ENCODE peak calls at places on chromosomes 12 and 14, in ten cellular contexts. One of them, this sample, is unnamed.

GRCh38 chr14:58641509-58641908 is 3.7 kb downstream of the DACT1 start:
- DNase-seq in OCI-LY7: no peak
- DNase-seq in gastrocnemius medialis: no peak
- DNase-seq in heart left ventricle: no peak
- DNase-seq in pancreas: no peak
- DNase-seq in IMR-90: no peak
- DNase-seq in tibial artery: no peak
- DNase-seq in lung: no peak
- DNase-seq in DND-41: no peak
- DNase-seq in body of pancreas: no peak
- DNase-seq in this sample: no peak

GRCh38 chr14:64447890-64448667 is 17.2 kb upstream of the AKAP5 start:
- DNase-seq in tibial artery: no peak
- DNase-seq in IMR-90: no peak
- DNase-seq in lung: no peak
- DNase-seq in gastrocnemius medialis: no peak
- DNase-seq in body of pancreas: no peak
- DNase-seq in pancreas: no peak
- DNase-seq in OCI-LY7: no peak
- DNase-seq in heart left ventricle: no peak
- DNase-seq in DND-41: no peak
- DNase-seq in this sample: no peak

GRCh38 chr12:62817556-62818271 is 117.2 kb downstream of the PPM1H start:
- DNase-seq in lung: no peak
- DNase-seq in body of pancreas: no peak
- DNase-seq in OCI-LY7: no peak
- DNase-seq in pancreas: no peak
- DNase-seq in IMR-90: peak
- DNase-seq in heart left ventricle: peak
- DNase-seq in tibial artery: no peak
- DNase-seq in gastrocnemius medialis: no peak
- DNase-seq in DND-41: no peak
- DNase-seq in this sample: no peak

GRCh38 chr14:53956427-53957201 is at the start of gene BMP4:
- DNase-seq in pancreas: peak
- DNase-seq in IMR-90: peak
- DNase-seq in body of pancreas: peak
- DNase-seq in gastrocnemius medialis: peak
- DNase-seq in heart left ventricle: peak
- DNase-seq in DND-41: no peak
- DNase-seq in OCI-LY7: peak
- DNase-seq in lung: peak
- DNase-seq in tibial artery: peak
- DNase-seq in this sample: peak

GRCh38 chr12:46300906-46301305 is 32.1 kb upstream of the SLC38A1 start:
- DNase-seq in heart left ventricle: peak
- DNase-seq in body of pancreas: no peak
- DNase-seq in DND-41: peak
- DNase-seq in gastrocnemius medialis: peak
- DNase-seq in lung: no peak
- DNase-seq in pancreas: no peak
- DNase-seq in tibial artery: no peak
- DNase-seq in OCI-LY7: peak
- DNase-seq in IMR-90: peak
- DNase-seq in this sample: no peak

GRCh38 chr12:104090685-104091084 is 26.4 kb downstream of the HCFC2 start:
- DNase-seq in pancreas: no peak
- DNase-seq in OCI-LY7: no peak
- DNase-seq in heart left ventricle: no peak
- DNase-seq in gastrocnemius medialis: no peak
- DNase-seq in IMR-90: no peak
- DNase-seq in DND-41: no peak
- DNase-seq in lung: no peak
- DNase-seq in tibial artery: no peak
- DNase-seq in body of pancreas: no peak
- DNase-seq in this sample: no peak

GRCh38 chr12:112419269-112420133 is 754 bp downstream of the PTPN11 start:
- DNase-seq in body of pancreas: peak
- DNase-seq in lung: peak
- DNase-seq in DND-41: no peak
- DNase-seq in pancreas: peak
- DNase-seq in gastrocnemius medialis: peak
- DNase-seq in IMR-90: peak
- DNase-seq in OCI-LY7: no peak
- DNase-seq in tibial artery: peak
- DNase-seq in heart left ventricle: peak
- DNase-seq in this sample: peak

GRCh38 chr14:38412654-38413053 is 156.8 kb upstream of the CLEC14A start:
- DNase-seq in gastrocnemius medialis: no peak
- DNase-seq in lung: no peak
- DNase-seq in OCI-LY7: no peak
- DNase-seq in body of pancreas: no peak
- DNase-seq in heart left ventricle: peak
- DNase-seq in tibial artery: no peak
- DNase-seq in DND-41: no peak
- DNase-seq in pancreas: no peak
- DNase-seq in IMR-90: no peak
- DNase-seq in this sample: no peak

GRCh38 chr12:132827763-132828703 is 636 bp downstream of the GOLGA3 start:
- DNase-seq in DND-41: peak
- DNase-seq in tibial artery: no peak
- DNase-seq in heart left ventricle: peak
- DNase-seq in gastrocnemius medialis: peak
- DNase-seq in lung: peak
- DNase-seq in pancreas: peak
- DNase-seq in OCI-LY7: peak
- DNase-seq in body of pancreas: peak
- DNase-seq in IMR-90: peak
- DNase-seq in this sample: no peak

GRCh38 chr12:7221486-7221885 is 32.0 kb downstream of the PEX5 start:
- DNase-seq in gastrocnemius medialis: no peak
- DNase-seq in lung: no peak
- DNase-seq in tibial artery: no peak
- DNase-seq in heart left ventricle: no peak
- DNase-seq in DND-41: no peak
- DNase-seq in pancreas: no peak
- DNase-seq in IMR-90: peak
- DNase-seq in OCI-LY7: no peak
- DNase-seq in body of pancreas: no peak
- DNase-seq in this sample: no peak

DNA sequence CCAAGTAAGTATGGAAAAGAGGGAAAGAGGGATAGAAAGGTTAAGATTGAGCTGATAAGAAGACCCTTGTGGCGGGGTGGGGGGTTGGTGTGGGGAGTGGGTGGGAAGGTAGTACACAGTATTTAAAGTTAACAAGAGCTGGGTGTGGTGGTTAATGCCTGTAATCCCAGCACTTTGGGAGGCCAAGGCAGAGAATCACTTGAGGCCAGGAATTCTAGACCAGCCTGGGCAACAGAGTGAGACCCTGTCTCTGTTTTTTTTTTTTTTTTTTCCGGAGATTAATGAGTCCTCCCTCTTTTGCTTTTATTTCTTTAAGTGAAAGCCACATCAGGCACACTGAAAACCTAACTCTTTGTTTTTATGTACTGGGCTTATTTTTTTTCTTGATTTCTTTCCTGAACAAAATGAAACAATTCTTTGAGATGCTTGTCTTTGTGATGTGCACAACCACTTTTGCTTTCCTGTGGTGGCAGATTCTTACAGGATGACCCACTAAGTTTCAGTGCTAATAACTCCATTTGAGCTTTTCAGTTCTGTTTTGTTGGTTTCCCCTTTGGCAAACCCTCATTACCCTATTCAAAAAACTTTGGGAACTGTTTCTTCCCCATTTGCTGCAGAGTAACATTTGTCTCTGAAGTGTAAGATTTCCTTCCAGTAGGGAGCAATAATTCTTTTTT is 54.8 kb downstream of the WNK1 start:
- DNase-seq in body of pancreas: no peak
- DNase-seq in pancreas: no peak
- DNase-seq in OCI-LY7: no peak
- DNase-seq in DND-41: no peak
- DNase-seq in heart left ventricle: no peak
- DNase-seq in tibial artery: no peak
- DNase-seq in lung: no peak
- DNase-seq in gastrocnemius medialis: no peak
- DNase-seq in IMR-90: no peak
- DNase-seq in this sample: no peak
- H3K27ac ChIP-seq in body of pancreas: no peak
- H3K27ac ChIP-seq in pancreas: no peak
- H3K27ac ChIP-seq in OCI-LY7: no peak
- H3K27ac ChIP-seq in DND-41: peak
- H3K27ac ChIP-seq in heart left ventricle: peak
- H3K27ac ChIP-seq in tibial artery: peak
- H3K27ac ChIP-seq in lung: no peak
- H3K27ac ChIP-seq in gastrocnemius medialis: no peak
- H3K27ac ChIP-seq in IMR-90: no peak
- H3K27ac ChIP-seq in this sample: peak

GRCh38 chr12:32264995-32265394 is 134.4 kb upstream of the FGD4 start:
- DNase-seq in IMR-90: peak
- DNase-seq in lung: no peak
- DNase-seq in OCI-LY7: peak
- DNase-seq in DND-41: peak
- DNase-seq in heart left ventricle: no peak
- DNase-seq in pancreas: no peak
- DNase-seq in tibial artery: no peak
- DNase-seq in gastrocnemius medialis: no peak
- DNase-seq in body of pancreas: no peak
- DNase-seq in this sample: no peak

GRCh38 chr12:32257695-32258496 is 141.5 kb upstream of the FGD4 start:
- DNase-seq in tibial artery: no peak
- DNase-seq in OCI-LY7: no peak
- DNase-seq in gastrocnemius medialis: no peak
- DNase-seq in body of pancreas: no peak
- DNase-seq in pancreas: no peak
- DNase-seq in lung: no peak
- DNase-seq in heart left ventricle: no peak
- DNase-seq in IMR-90: no peak
- DNase-seq in DND-41: no peak
- DNase-seq in this sample: no peak

GRCh38 chr12:32265461-32265860 is 133.9 kb upstream of the FGD4 start:
- DNase-seq in lung: no peak
- DNase-seq in pancreas: no peak
- DNase-seq in tibial artery: no peak
- DNase-seq in OCI-LY7: peak
- DNase-seq in heart left ventricle: no peak
- DNase-seq in DND-41: no peak
- DNase-seq in gastrocnemius medialis: no peak
- DNase-seq in body of pancreas: no peak
- DNase-seq in IMR-90: no peak
- DNase-seq in this sample: no peak

GRCh38 chr12:32265920-32266319 is 133.4 kb upstream of the FGD4 start:
- DNase-seq in body of pancreas: no peak
- DNase-seq in gastrocnemius medialis: no peak
- DNase-seq in DND-41: no peak
- DNase-seq in lung: no peak
- DNase-seq in heart left ventricle: no peak
- DNase-seq in tibial artery: no peak
- DNase-seq in IMR-90: no peak
- DNase-seq in OCI-LY7: peak
- DNase-seq in pancreas: no peak
- DNase-seq in this sample: no peak

GRCh38 chr12:32261638-32262037 is 137.7 kb upstream of the FGD4 start:
- DNase-seq in pancreas: no peak
- DNase-seq in lung: no peak
- DNase-seq in heart left ventricle: no peak
- DNase-seq in IMR-90: no peak
- DNase-seq in gastrocnemius medialis: no peak
- DNase-seq in tibial artery: no peak
- DNase-seq in OCI-LY7: peak
- DNase-seq in DND-41: no peak
- DNase-seq in body of pancreas: no peak
- DNase-seq in this sample: no peak
- TF ChIP-seq CTCF in pancreas: no peak
- TF ChIP-seq CTCF in lung: no peak
- TF ChIP-seq CTCF in heart left ventricle: no peak
- TF ChIP-seq CTCF in IMR-90: peak
- TF ChIP-seq CTCF in gastrocnemius medialis: no peak
- TF ChIP-seq CTCF in tibial artery: no peak
- TF ChIP-seq CTCF in OCI-LY7: peak
- TF ChIP-seq CTCF in DND-41: peak
- TF ChIP-seq CTCF in body of pancreas: no peak
- TF ChIP-seq CTCF in this sample: no peak

DNA sequence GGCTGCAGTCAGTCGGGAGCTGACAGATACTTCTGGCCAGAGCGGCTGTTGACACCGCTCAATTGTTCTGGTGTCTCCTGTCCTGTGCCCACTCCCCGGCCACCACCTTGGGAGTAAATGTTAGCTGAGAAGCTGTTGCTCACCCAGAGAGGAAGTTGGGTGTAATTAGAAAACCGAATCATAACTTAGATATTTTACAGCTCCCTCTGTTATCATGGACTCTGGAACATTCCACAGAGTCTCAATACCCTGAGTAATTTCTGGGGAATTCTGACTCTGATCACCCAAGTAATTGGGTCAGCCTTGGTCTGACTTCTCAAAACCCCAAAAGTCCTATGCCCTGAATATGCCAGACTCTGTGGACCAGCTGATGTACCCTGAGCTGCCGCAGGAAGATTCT is 58.2 kb upstream of the RFLNA start:
- DNase-seq in OCI-LY7: no peak
- DNase-seq in heart left ventricle: no peak
- DNase-seq in tibial artery: no peak
- DNase-seq in gastrocnemius medialis: no peak
- DNase-seq in lung: no peak
- DNase-seq in IMR-90: peak
- DNase-seq in DND-41: no peak
- DNase-seq in body of pancreas: no peak
- DNase-seq in pancreas: no peak
- DNase-seq in this sample: no peak
- H3K27ac ChIP-seq in OCI-LY7: no peak
- H3K27ac ChIP-seq in heart left ventricle: no peak
- H3K27ac ChIP-seq in tibial artery: no peak
- H3K27ac ChIP-seq in gastrocnemius medialis: no peak
- H3K27ac ChIP-seq in lung: no peak
- H3K27ac ChIP-seq in IMR-90: no peak
- H3K27ac ChIP-seq in DND-41: no peak
- H3K27ac ChIP-seq in body of pancreas: no peak
- H3K27ac ChIP-seq in pancreas: no peak
- H3K27ac ChIP-seq in this sample: no peak

DNA sequence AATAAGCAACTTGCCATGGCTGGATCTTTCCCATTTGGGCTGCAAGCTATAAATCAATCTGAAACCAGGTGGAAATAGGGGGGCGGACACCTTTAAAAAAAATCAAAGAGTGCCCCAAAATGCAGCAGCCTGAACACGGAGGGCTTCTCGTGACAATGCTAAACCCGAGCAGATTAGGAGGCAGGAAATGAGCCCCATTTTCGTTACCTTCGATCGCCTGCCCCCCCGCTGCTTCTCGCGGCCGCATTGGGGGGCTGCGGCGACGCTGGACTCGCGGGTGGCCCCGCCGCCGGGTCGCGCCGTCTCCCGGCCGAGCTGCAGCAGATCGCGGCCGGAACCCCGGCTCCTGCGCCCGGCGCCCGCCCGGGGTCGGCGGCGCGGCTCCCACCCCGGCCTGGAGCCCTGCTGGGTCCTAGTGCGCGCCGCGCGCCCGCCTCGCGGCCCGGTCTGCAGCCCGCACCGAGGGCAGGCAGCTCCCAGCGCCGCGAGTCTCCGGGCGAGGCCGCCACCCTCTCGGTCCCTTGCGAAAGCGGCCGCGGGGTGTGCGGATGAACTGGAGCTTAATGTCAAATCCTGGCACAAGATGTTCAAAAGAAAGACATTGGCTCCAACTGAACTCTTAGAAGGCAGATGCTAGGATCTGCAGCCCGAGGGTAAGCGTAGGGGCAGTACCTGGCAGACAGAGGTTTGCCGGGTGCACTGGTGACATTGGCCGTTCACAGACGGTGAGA is 202.0 kb upstream of the FOXN3 start:
- DNase-seq in body of pancreas: peak
- DNase-seq in tibial artery: peak
- DNase-seq in OCI-LY7: peak
- DNase-seq in heart left ventricle: peak
- DNase-seq in gastrocnemius medialis: peak
- DNase-seq in pancreas: peak
- DNase-seq in IMR-90: peak
- DNase-seq in DND-41: peak
- DNase-seq in lung: peak
- DNase-seq in this sample: peak
- TF ChIP-seq CTCF in body of pancreas: no peak
- TF ChIP-seq CTCF in tibial artery: no peak
- TF ChIP-seq CTCF in OCI-LY7: peak
- TF ChIP-seq CTCF in heart left ventricle: no peak
- TF ChIP-seq CTCF in gastrocnemius medialis: no peak
- TF ChIP-seq CTCF in pancreas: no peak
- TF ChIP-seq CTCF in IMR-90: peak
- TF ChIP-seq CTCF in DND-41: peak
- TF ChIP-seq CTCF in lung: no peak
- TF ChIP-seq CTCF in this sample: no peak